ENCODE peak calls at places on chromosome 7, in nine cellular contexts. N is PC-9, D is kidney, U is PC-3, B is IMR-90, X is tibial artery, W is body of pancreas, Q is keratinocyte, Z is A549. C is an unnamed sample.

GRCh38 chr7:152025077-152025936 is at the start of gene GALNT11:
- DNase-seq in N (peak), D (peak), U (peak), B (peak), X (peak), W (peak), Q (peak), Z (peak), C (peak)

GRCh38 chr7:73966941-73967831 is 60.8 kb upstream of the ELN start:
- DNase-seq in N (no peak), D (peak), U (no peak), B (no peak), X (no peak), W (peak), Q (no peak), Z (no peak), C (no peak)

GRCh38 chr7:136677456-136678365 is 190.7 kb upstream of the CHRM2 start:
- DNase-seq in N (peak), D (no peak), U (peak), B (peak), X (no peak), W (no peak), Q (peak), Z (no peak), C (no peak)

GRCh38 chr7:54409917-54410316 is 132.3 kb upstream of the VSTM2A start:
- DNase-seq in N (no peak), D (no peak), U (no peak), B (no peak), X (no peak), W (no peak), Q (no peak), Z (no peak), C (no peak)

GRCh38 chr7:100166317-100166940 is 2.0 kb downstream of the GAL3ST4 start:
- DNase-seq in N (no peak), D (peak), U (no peak), B (no peak), X (no peak), W (no peak), Q (no peak), Z (no peak), C (no peak)

GRCh38 chr7:151272410-151272809 is 23.9 kb upstream of the SMARCD3 start:
- DNase-seq in N (no peak), D (no peak), U (no peak), B (no peak), X (no peak), W (no peak), Q (no peak), Z (no peak), C (no peak)

GRCh38 chr7:77415474-77415821 is 701 bp downstream of the GSAP start:
- DNase-seq in N (no peak), D (peak), U (no peak), B (no peak), X (no peak), W (no peak), Q (no peak), Z (no peak), C (no peak)

GRCh38 chr7:151322893-151323292 is 18.7 kb upstream of the NUB1 start:
- DNase-seq in N (no peak), D (no peak), U (no peak), B (no peak), X (no peak), W (no peak), Q (no peak), Z (no peak), C (no peak)

GRCh38 chr7:94509879-94510581 is 421 bp downstream of the CASD1 start:
- DNase-seq in N (peak), D (peak), U (peak), B (peak), X (peak), W (peak), Q (no peak), Z (peak), C (peak)

GRCh38 chr7:47204709-47205108 is 377.2 kb downstream of the TNS3 start:
- DNase-seq in N (no peak), D (no peak), U (no peak), B (no peak), X (no peak), W (no peak), Q (no peak), Z (no peak), C (no peak)

GRCh38 chr7:82247814-82248433 is 195.7 kb downstream of the CACNA2D1 start:
- DNase-seq in N (no peak), D (no peak), U (peak), B (peak), X (no peak), W (no peak), Q (no peak), Z (peak), C (no peak)

GRCh38 chr7:105249216-105249615 is 139.5 kb downstream of the SRPK2 start:
- DNase-seq in N (no peak), D (no peak), U (no peak), B (peak), X (no peak), W (no peak), Q (no peak), Z (no peak), C (no peak)

GRCh38 chr7:22430457-22430856 is 69.5 kb downstream of the STEAP1B start:
- DNase-seq in N (peak), D (no peak), U (peak), B (peak), X (no peak), W (no peak), Q (peak), Z (no peak), C (no peak)

GRCh38 chr7:151244156-151244870 is 4.2 kb downstream of the SMARCD3 start:
- DNase-seq in N (no peak), D (peak), U (peak), B (peak), X (no peak), W (peak), Q (no peak), Z (peak), C (peak)

GRCh38 chr7:47543659-47544058 is 38.3 kb downstream of the TNS3 start:
- DNase-seq in N (no peak), D (peak), U (no peak), B (no peak), X (no peak), W (no peak), Q (no peak), Z (no peak), C (no peak)

GRCh38 chr7:11858668-11859302 is 26.8 kb upstream of the THSD7A start:
- DNase-seq in N (no peak), D (no peak), U (peak), B (no peak), X (no peak), W (no peak), Q (no peak), Z (no peak), C (no peak)

GRCh38 chr7:69732203-69732602 is 133.9 kb downstream of the AUTS2 start:
- DNase-seq in N (peak), D (no peak), U (peak), B (no peak), X (no peak), W (peak), Q (no peak), Z (peak), C (no peak)

GRCh38 chr7:926061-927030 is 28.1 kb downstream of the ADAP1 start:
- DNase-seq in N (no peak), D (peak), U (no peak), B (no peak), X (peak), W (peak), Q (no peak), Z (no peak), C (no peak)

GRCh38 chr7:1285556-1286301 is 53.1 kb downstream of the UNCX start:
- DNase-seq in N (no peak), D (peak), U (no peak), B (no peak), X (no peak), W (no peak), Q (no peak), Z (no peak), C (peak)

GRCh38 chr7:78112488-78112887 is 313.9 kb downstream of the PHTF2 start:
- DNase-seq in N (no peak), D (no peak), U (no peak), B (no peak), X (no peak), W (no peak), Q (no peak), Z (no peak), C (no peak)

GRCh38 chr7:88280801-88281200 is 25.9 kb downstream of the STEAP4 start:
- DNase-seq in N (no peak), D (no peak), U (no peak), B (no peak), X (no peak), W (no peak), Q (no peak), Z (no peak), C (no peak)

GRCh38 chr7:138849701-138850100 is 51.7 kb upstream of the ATP6V0A4 start:
- DNase-seq in N (no peak), D (no peak), U (no peak), B (no peak), X (no peak), W (no peak), Q (no peak), Z (no peak), C (no peak)

GRCh38 chr7:12905671-12906070 is 218.2 kb downstream of the ARL4A start:
- DNase-seq in N (no peak), D (no peak), U (no peak), B (no peak), X (no peak), W (no peak), Q (no peak), Z (no peak), C (no peak)
- H3K4me3 ChIP-seq in N (no peak), D (no peak), U (no peak), B (no peak), X (no peak), W (no peak), Q (no peak), Z (no peak), C (no peak)

DNA sequence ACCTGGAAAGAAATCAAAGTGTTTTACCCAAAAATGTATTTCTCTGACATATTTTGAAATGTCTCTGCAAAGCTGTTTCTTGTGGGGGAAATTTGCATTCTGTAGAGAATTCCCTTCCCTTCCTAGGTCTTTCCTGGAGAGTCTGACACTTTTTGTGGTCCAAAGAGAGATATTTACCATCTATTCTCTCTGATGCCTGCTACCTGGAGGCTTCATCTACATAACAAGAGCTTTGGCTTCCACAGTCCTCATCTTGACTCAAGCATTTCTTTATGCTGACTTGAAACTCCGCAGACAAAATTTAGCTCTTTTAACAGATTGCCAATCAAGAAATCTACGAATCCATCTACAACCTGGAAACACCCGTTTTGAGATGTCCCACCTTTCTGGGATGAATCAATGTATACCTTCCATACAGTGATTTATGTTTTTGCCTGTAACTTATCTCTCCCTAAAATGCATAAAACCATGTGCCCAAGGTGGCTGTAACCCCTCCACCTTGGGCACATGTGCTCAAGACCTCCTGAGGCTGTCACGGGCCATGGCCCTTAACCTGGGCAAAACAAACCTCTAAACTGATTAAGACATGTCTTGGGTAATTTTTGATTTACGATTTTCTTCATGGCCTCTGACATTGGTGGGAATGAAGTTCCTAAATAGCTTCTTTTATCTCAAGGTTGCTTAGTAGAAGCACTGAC is 334.7 kb downstream of the GALNT17 start:
- DNase-seq in N (no peak), D (no peak), U (no peak), B (no peak), X (no peak), W (no peak), Q (no peak), Z (no peak), C (no peak)
- H3K27ac ChIP-seq in N (no peak), D (no peak), U (no peak), B (no peak), X (no peak), W (no peak), Q (no peak), Z (no peak), C (no peak)

GRCh38 chr7:42831051-42831952 is 80.6 kb downstream of the C7orf25 start:
- DNase-seq in N (no peak), D (no peak), U (peak), B (peak), X (no peak), W (peak), Q (no peak), Z (no peak), C (no peak)
- TF ChIP-seq CTCF in N (peak), D (peak), U (peak), B (peak), X (peak), W (peak), Q (peak), Z (peak), C (peak)

GRCh38 chr7:111730476-111731300 is 168.4 kb upstream of the IMMP2L start:
- DNase-seq in N (no peak), D (no peak), U (peak), B (peak), X (no peak), W (no peak), Q (no peak), Z (peak), C (no peak)
- H3K4me3 ChIP-seq in N (no peak), D (no peak), U (no peak), B (no peak), X (no peak), W (no peak), Q (no peak), Z (no peak), C (no peak)

GRCh38 chr7:129836983-129837382 is 115.8 kb downstream of the UBE2H start:
- DNase-seq in N (no peak), D (no peak), U (no peak), B (no peak), X (no peak), W (no peak), Q (no peak), Z (no peak), C (no peak)

GRCh38 chr7:129843365-129843898 is 109.3 kb downstream of the UBE2H start:
- DNase-seq in N (no peak), D (no peak), U (no peak), B (no peak), X (no peak), W (no peak), Q (no peak), Z (no peak), C (no peak)

GRCh38 chr7:129841465-129841864 is 111.3 kb downstream of the UBE2H start:
- DNase-seq in N (no peak), D (no peak), U (no peak), B (no peak), X (no peak), W (no peak), Q (no peak), Z (no peak), C (no peak)

GRCh38 chr7:129843982-129844840 is 108.5 kb downstream of the UBE2H start:
- DNase-seq in N (no peak), D (no peak), U (peak), B (no peak), X (no peak), W (no peak), Q (no peak), Z (no peak), C (no peak)

GRCh38 chr7:129840757-129841156 is 112.0 kb downstream of the UBE2H start:
- DNase-seq in N (no peak), D (no peak), U (no peak), B (no peak), X (no peak), W (no peak), Q (no peak), Z (no peak), C (no peak)
- H3K27ac ChIP-seq in N (no peak), D (no peak), U (no peak), B (peak), X (peak), W (peak), Q (no peak), Z (peak), C (peak)